ENCODE peak calls at places on chromosomes 12 and 14, in eight cellular contexts. C is stomach, L is Peyer's patch, E is IMR-90, D is spleen, Z is A549, U is endothelial cell of umbilical vein, R is esophagus squamous epithelium. M is an unnamed sample.

GRCh38 chr12:116628989-116629388 is 69.8 kb downstream of the MAP1LC3B2 start:
- DNase-seq in C (no peak), L (no peak), E (no peak), D (no peak), Z (no peak), U (no peak), R (no peak), M (no peak)

GRCh38 chr14:39873793-39874192 is 441.6 kb upstream of the FBXO33 start:
- DNase-seq in C (no peak), L (no peak), E (no peak), D (no peak), Z (no peak), U (no peak), R (no peak), M (no peak)

GRCh38 chr12:5623411-5623810 is 191.5 kb downstream of the NTF3 start:
- DNase-seq in C (no peak), L (no peak), E (no peak), D (no peak), Z (no peak), U (no peak), R (no peak), M (no peak)

GRCh38 chr12:118715647-118716046 is 265.7 kb upstream of the SRRM4 start:
- DNase-seq in C (no peak), L (no peak), E (no peak), D (no peak), Z (no peak), U (no peak), R (no peak), M (no peak)

GRCh38 chr12:31005944-31006361 is 67.7 kb upstream of the DDX11 start:
- DNase-seq in C (no peak), L (peak; percentile 29), E (peak; percentile 20), D (peak; percentile 79), Z (peak; percentile 74), U (no peak), R (no peak), M (peak; percentile 75)

GRCh38 chr14:54935958-54936357 is 33.3 kb upstream of the GCH1 start:
- DNase-seq in C (no peak), L (no peak), E (peak; percentile 38), D (no peak), Z (no peak), U (no peak), R (no peak), M (no peak)

GRCh38 chr12:12133259-12133658 is 62.5 kb downstream of the BCL2L14 start:
- DNase-seq in C (no peak), L (no peak), E (no peak), D (no peak), Z (no peak), U (no peak), R (no peak), M (no peak)

GRCh38 chr12:54258286-54258685 is 21.6 kb downstream of the CBX5 start:
- DNase-seq in C (no peak), L (no peak), E (peak; percentile 70), D (no peak), Z (no peak), U (no peak), R (no peak), M (no peak)

GRCh38 chr14:89207925-89208328 is 209.1 kb downstream of the FOXN3 start:
- DNase-seq in C (no peak), L (no peak), E (no peak), D (no peak), Z (no peak), U (no peak), R (no peak), M (no peak)

GRCh38 chr14:51507556-51508511 is 143.9 kb upstream of the FRMD6 start:
- DNase-seq in C (no peak), L (no peak), E (peak; percentile 28), D (no peak), Z (no peak), U (peak; percentile 78), R (no peak), M (peak; percentile 86)

GRCh38 chr12:46918631-46919030 is 92.8 kb upstream of the SLC38A4 start:
- DNase-seq in C (no peak), L (no peak), E (no peak), D (no peak), Z (no peak), U (no peak), R (no peak), M (no peak)

GRCh38 chr14:83940253-83940652 is 1589.7 kb upstream of the FLRT2 start:
- DNase-seq in C (no peak), L (no peak), E (no peak), D (no peak), Z (no peak), U (peak; percentile 17), R (no peak), M (no peak)

GRCh38 chr14:102902523-102903247 is 19.8 kb upstream of the AMN start:
- DNase-seq in C (no peak), L (no peak), E (no peak), D (no peak), Z (no peak), U (no peak), R (no peak), M (no peak)

GRCh38 chr12:75212072-75212471 is 2.4 kb upstream of the KCNC2 start:
- DNase-seq in C (no peak), L (no peak), E (no peak), D (no peak), Z (no peak), U (no peak), R (no peak), M (no peak)

GRCh38 chr14:61153914-61154545 is 127.1 kb downstream of the TMEM30B start:
- DNase-seq in C (no peak), L (no peak), E (no peak), D (no peak), Z (no peak), U (no peak), R (no peak), M (no peak)

GRCh38 chr14:61812347-61813100 is 50.3 kb downstream of the SNAPC1 start:
- DNase-seq in C (no peak), L (no peak), E (no peak), D (no peak), Z (no peak), U (peak; percentile 29), R (no peak), M (no peak)

GRCh38 chr12:69840727-69841126 is 15.7 kb downstream of the MYRFL start:
- DNase-seq in C (no peak), L (no peak), E (no peak), D (no peak), Z (no peak), U (peak; percentile 38), R (no peak), M (no peak)

GRCh38 chr12:65121049-65121955 is at the start of gene WIF1:
- DNase-seq in C (peak; percentile 45), L (peak; percentile 55), E (no peak), D (peak; percentile 84), Z (peak; percentile 29), U (peak; percentile 22), R (no peak), M (no peak)

GRCh38 chr12:10115311-10115710 is 14.7 kb downstream of the CLEC7A start:
- DNase-seq in C (no peak), L (no peak), E (no peak), D (no peak), Z (no peak), U (no peak), R (no peak), M (no peak)

GRCh38 chr14:105529506-105530445 is 3.4 kb downstream of the TMEM121 start:
- DNase-seq in C (peak; percentile 50), L (no peak), E (no peak), D (peak; percentile 89), Z (no peak), U (no peak), R (no peak), M (peak; percentile 86)

GRCh38 chr12:52906049-52906645 is 1.3 kb upstream of the KRT8 start:
- DNase-seq in C (no peak), L (peak; percentile 63), E (no peak), D (no peak), Z (no peak), U (no peak), R (no peak), M (no peak)

GRCh38 chr14:67942311-67942710 is 122.7 kb downstream of the RAD51B start:
- DNase-seq in C (no peak), L (no peak), E (peak; percentile 33), D (no peak), Z (peak; percentile 30), U (no peak), R (no peak), M (no peak)

GRCh38 chr14:96103560-96104460 is 64.6 kb downstream of the C14orf132 start:
- DNase-seq in C (no peak), L (peak; percentile 24), E (no peak), D (no peak), Z (no peak), U (no peak), R (no peak), M (peak; percentile 77)
- H3K4me3 ChIP-seq in C (no peak overlapping the region), L (no peak overlapping the region), E (no peak overlapping the region), D (no peak overlapping the region), Z (no peak overlapping the region), U (no peak overlapping the region), R (no peak overlapping the region), M (no peak overlapping the region)

GRCh38 chr14:93959239-93960107 is 16.9 kb downstream of the ASB2 start:
- DNase-seq in C (peak; percentile 77), L (no peak), E (peak; percentile 95), D (peak; percentile 94), Z (peak; percentile 85), U (peak; percentile 36), R (peak; percentile 41), M (no peak)
- TF ChIP-seq POLR2A in C (no peak), L (no peak), E (peak; percentile 69), D (no peak), Z (no peak), U (no peak), R (no peak), M (no peak)

GRCh38 chr14:106585692-106586091 is 1059.3 kb downstream of the TMEM121 start:
- DNase-seq in C (no peak), L (no peak), E (no peak), D (no peak), Z (no peak), U (no peak), R (no peak), M (no peak)
- TF ChIP-seq CTCF in C (no peak), L (no peak), E (no peak), D (no peak), Z (no peak), U (no peak), R (no peak), M (no peak)

DNA sequence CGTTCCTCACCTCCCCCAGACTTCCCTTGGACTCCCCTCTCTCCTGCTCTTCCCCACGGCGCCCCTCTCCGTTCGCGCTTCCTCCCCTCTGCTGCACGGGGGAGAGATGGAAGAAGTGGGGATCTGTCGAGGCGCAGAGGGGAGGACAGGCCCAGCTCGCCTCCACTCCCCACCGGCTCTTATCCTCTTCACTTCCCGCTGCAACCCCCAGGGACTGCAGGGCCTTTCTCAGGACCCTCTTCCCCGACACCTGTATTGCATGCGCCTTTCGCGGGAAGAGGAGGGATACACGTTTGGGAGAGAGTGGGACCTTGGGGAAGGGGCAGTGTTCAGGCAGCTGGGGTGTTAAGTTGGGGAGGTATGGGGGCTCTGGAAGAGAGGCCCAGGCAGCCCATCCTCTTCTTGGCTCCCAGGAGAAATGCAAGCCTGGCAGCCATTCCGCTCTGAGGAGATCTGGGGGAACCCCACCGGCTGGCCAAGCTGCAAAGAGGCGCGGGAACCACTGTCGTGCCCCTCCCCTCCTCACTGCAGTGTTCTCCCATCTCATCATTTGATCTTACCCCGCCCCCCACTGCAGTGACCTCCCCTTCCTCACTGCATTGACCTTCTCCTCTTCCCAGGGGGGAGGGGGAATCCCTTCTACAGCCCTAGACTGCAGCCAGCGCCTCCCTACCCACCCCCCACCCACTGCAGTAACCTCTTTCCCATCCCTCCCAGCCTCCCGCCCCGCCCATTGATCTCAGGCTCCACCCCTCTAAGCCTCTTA is 826 bp downstream of the ENO2 start:
- DNase-seq in C (no peak), L (no peak), E (no peak), D (peak; percentile 71), Z (peak; percentile 47), U (no peak), R (no peak), M (no peak)
- H3K4me3 ChIP-seq in C (peak overlapping the region; percentile 82), L (peak overlapping the region; percentile 70), E (peak overlapping the region; percentile 90), D (peak overlapping the region; percentile 52), Z (peak overlapping the region; percentile 63), U (peak overlapping the region; percentile 51), R (peak overlapping the region; percentile 73), M (peak overlapping the region; percentile 53)